ENCODE peak calls at places on chromosomes 5 and 9, in six cellular contexts. W is adrenal gland; N is HFF-Myc; G is RWPE1; K is nephron progenitor cell; F is CD8-positive, alpha-beta T cell. B is an unnamed sample.

GRCh38 chr9:68949271-68950000 is 64.5 kb downstream of the PRKACG start:
- DNase-seq in W (peak), N (no peak), G (no peak), K (no peak), F (peak), B (no peak)

GRCh38 chr9:113985968-113986585 is 92.0 kb downstream of the AMBP start:
- DNase-seq in W (peak), N (no peak), G (no peak), K (no peak), F (no peak), B (no peak)

GRCh38 chr9:129823934-129824601 is at the start of gene TOR1A:
- DNase-seq in W (peak), N (peak), G (peak), K (peak), F (peak), B (peak)

GRCh38 chr5:111635151-111635945 is 121.6 kb downstream of the NREP start:
- DNase-seq in W (peak), N (no peak), G (no peak), K (no peak), F (no peak), B (no peak)

GRCh38 chr5:137656558-137656957 is 79.3 kb downstream of the KLHL3 start:
- DNase-seq in W (no peak), N (no peak), G (no peak), K (no peak), F (no peak), B (no peak)

GRCh38 chr5:110086658-110087388 is 397.1 kb downstream of the MAN2A1 start:
- DNase-seq in W (peak), N (peak), G (peak), K (no peak), F (peak), B (no peak)

GRCh38 chr5:154467655-154468354 is 10.2 kb downstream of the HAND1 start:
- DNase-seq in W (peak), N (no peak), G (peak), K (peak), F (peak), B (peak)

GRCh38 chr9:22214021-22214420 is 204.9 kb upstream of the CDKN2B start:
- DNase-seq in W (no peak), N (no peak), G (no peak), K (no peak), F (no peak), B (no peak)

GRCh38 chr5:110549301-110549700 is 177.2 kb downstream of the TMEM232 start:
- DNase-seq in W (peak), N (no peak), G (no peak), K (no peak), F (no peak), B (no peak)

GRCh38 chr9:116112236-116112635 is 41.4 kb upstream of the PAPPA start:
- DNase-seq in W (no peak), N (no peak), G (peak), K (no peak), F (no peak), B (no peak)

GRCh38 chr5:141105350-141105749 is 5.1 kb downstream of the PCDHB3 start:
- DNase-seq in W (no peak), N (no peak), G (no peak), K (no peak), F (no peak), B (no peak)

GRCh38 chr5:97142521-97143254 is at the start of gene LIX1:
- DNase-seq in W (peak), N (peak), G (peak), K (peak), F (peak), B (peak)

GRCh38 chr9:137719194-137719593 is 100.4 kb downstream of the EHMT1 start:
- DNase-seq in W (peak), N (no peak), G (no peak), K (no peak), F (no peak), B (no peak)

GRCh38 chr5:75053286-75054109 is 1.1 kb upstream of the GCNT4 start:
- DNase-seq in W (peak), N (no peak), G (peak), K (peak), F (peak), B (peak)
- TF ChIP-seq CTCF in W (no peak), N (no peak), G (peak), K (no peak), F (peak), B (peak)

DNA sequence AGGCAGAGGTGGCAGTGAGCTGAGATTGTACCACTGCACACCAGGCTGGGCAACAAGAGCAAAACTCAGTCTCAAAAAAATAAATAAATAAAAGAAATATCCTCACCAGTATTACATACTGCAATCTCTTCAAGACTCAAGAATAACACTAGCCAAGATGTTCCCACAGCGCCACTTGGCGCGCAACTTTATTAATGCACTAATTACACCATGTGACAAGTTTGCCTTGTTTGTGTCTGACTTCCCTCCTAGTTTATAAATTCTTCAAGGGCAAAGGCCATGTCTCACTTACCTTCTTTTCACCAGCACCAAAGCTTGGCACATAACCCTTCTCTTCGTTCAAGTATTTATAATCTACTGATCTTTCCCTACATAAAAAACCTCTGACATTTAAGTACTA is 4.8 kb downstream of the SKP1 start:
- DNase-seq in W (no peak), N (no peak), G (no peak), K (no peak), F (no peak), B (no peak)
- TF ChIP-seq CTCF in W (no peak), N (no peak), G (no peak), K (no peak), F (no peak), B (no peak)

GRCh38 chr5:132267166-132267739 is 9.8 kb downstream of the PDLIM4 start:
- DNase-seq in W (no peak), N (no peak), G (no peak), K (no peak), F (no peak), B (no peak)

GRCh38 chr5:132265336-132266030 is 8.0 kb downstream of the PDLIM4 start:
- DNase-seq in W (peak), N (peak), G (peak), K (peak), F (no peak), B (no peak)

GRCh38 chr5:132266836-132267160 is 9.3 kb downstream of the PDLIM4 start:
- DNase-seq in W (no peak), N (no peak), G (no peak), K (no peak), F (no peak), B (no peak)

GRCh38 chr5:132264546-132265335 is 7.2 kb downstream of the PDLIM4 start:
- DNase-seq in W (no peak), N (no peak), G (no peak), K (no peak), F (no peak), B (no peak)

GRCh38 chr5:132266031-132266835 is 8.7 kb downstream of the PDLIM4 start:
- DNase-seq in W (no peak), N (no peak), G (no peak), K (no peak), F (no peak), B (no peak)
- TF ChIP-seq CTCF in W (no peak), N (no peak), G (no peak), K (no peak), F (no peak), B (no peak)

DNA sequence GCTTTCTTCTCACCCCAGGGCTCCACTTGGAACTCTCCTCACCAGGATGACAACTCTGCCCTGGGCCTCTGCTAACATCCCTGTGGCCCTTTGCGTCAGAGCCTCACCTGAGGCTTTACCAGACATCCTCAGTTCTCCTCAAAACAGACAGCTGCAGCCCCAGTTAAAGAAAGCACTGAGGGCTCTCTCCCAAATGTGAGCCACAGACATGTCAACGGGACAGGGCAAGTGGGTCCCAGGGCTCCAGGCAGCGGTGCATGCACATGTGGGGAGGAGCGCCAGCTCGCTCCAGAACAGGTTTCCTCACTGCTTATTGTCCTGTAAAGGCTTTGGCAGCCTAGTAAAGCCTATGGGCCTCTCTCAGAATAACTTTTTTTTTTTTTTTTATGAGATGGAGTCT is 37.3 kb downstream of the IPPK start:
- DNase-seq in W (no peak), N (no peak), G (no peak), K (no peak), F (no peak), B (no peak)
- TF ChIP-seq CTCF in W (no peak), N (no peak), G (no peak), K (no peak), F (no peak), B (no peak)

DNA sequence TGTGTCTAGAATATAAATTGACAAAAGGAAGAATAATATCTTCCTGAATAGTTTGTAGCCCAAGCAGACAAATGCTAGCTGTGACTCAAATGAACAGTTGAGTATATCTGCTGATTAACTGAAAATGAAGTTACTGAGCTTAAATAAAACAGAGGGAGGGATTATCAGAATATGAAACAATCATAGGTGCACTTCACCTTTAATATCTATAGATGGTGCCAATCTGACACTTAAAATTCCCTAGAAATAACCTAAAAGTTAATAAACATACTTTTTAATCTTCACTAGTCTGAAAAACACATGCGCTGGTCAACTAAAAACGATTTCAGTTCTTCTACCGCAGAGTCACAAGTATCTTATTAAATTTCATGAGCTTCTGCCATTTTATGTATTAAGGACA is 280.8 kb upstream of the RASA1 start:
- DNase-seq in W (no peak), N (no peak), G (peak), K (no peak), F (no peak), B (no peak)
- TF ChIP-seq CTCF in W (no peak), N (no peak), G (peak), K (no peak), F (peak), B (no peak)

DNA sequence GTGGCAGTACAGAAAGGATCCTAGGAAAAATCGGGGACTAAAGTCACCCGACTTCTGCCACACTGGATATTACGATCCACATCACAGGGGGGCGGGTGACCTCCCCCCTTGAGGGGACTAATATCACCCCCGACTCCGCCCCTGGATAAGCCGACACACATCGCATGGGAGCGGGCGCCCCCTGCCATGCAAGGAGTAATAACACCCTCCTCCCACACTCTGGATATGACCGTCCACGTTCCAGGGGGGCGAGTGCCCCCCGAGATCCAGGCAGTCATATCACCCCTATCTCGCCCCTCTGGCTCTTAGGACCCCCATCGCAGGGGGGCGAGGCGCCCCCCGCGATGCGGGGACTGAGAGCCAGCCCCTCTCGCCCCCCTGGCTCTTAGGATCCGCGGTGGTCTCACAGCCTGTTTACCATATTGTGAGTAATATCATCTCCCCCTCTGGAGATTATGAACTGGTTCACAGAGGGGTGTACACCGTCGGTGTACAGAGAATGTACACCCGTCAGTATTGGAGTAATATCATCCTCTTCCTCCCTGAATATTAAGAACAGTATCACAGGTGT is 423.0 kb downstream of the DIRAS2 start:
- DNase-seq in W (peak), N (no peak), G (peak), K (peak), F (peak), B (no peak)
- TF ChIP-seq CTCF in W (peak), N (peak), G (peak), K (peak), F (no peak), B (peak)

B was measured in neural crest cell.